ENCODE peak calls at places on chromosome 12, in four cellular contexts. R is stimulated activated CD8-positive, alpha-beta memory T cell treated with anti-CD3 and anti-CD28 coated beads, Interleukin-4, amount 100 ng/mL, for 1 hour; I is HEK293T; Q is lower lobe of right lung. H is an unnamed sample.

GRCh38 chr12:116591608-116592115 is 32.5 kb downstream of the MAP1LC3B2 start:
- DNase-seq in R (no peak), I (no peak), Q (no peak), H (no peak)

GRCh38 chr12:19018302-19018980 is 111.1 kb upstream of the PLEKHA5 start:
- DNase-seq in R (no peak), I (no peak), Q (no peak), H (no peak)

GRCh38 chr12:38556647-38557046 is 240.1 kb downstream of the ALG10B start:
- DNase-seq in R (no peak), I (no peak), Q (no peak), H (no peak)

GRCh38 chr12:90229771-90230170 is 521.1 kb upstream of the ATP2B1 start:
- DNase-seq in R (no peak), I (no peak), Q (no peak), H (no peak)

GRCh38 chr12:69698054-69698453 is 1.0 kb downstream of the BEST3 start:
- DNase-seq in R (no peak), I (no peak), Q (no peak), H (no peak)

GRCh38 chr12:93156091-93156490 is 221.6 kb upstream of the NUDT4 start:
- DNase-seq in R (no peak), I (no peak), Q (no peak), H (peak)

GRCh38 chr12:42936991-42937390 is 347.4 kb upstream of the PRICKLE1 start:
- DNase-seq in R (no peak), I (no peak), Q (no peak), H (no peak)

GRCh38 chr12:113186033-113186365 is 478 bp downstream of the RITA1 start:
- DNase-seq in R (no peak), I (no peak), Q (no peak), H (no peak)

GRCh38 chr12:31973818-31974217 is 14.6 kb downstream of the RESF1 start:
- DNase-seq in R (no peak), I (no peak), Q (no peak), H (no peak)

GRCh38 chr12:53207042-53207441 is at the start of gene ITGB7:
- DNase-seq in R (peak), I (no peak), Q (no peak), H (peak)

GRCh38 chr12:49547090-49547690 is 8.4 kb downstream of the KCNH3 start:
- DNase-seq in R (no peak), I (no peak), Q (no peak), H (no peak)

GRCh38 chr12:52216807-52217206 is 16.2 kb upstream of the KRT7 start:
- DNase-seq in R (no peak), I (no peak), Q (no peak), H (no peak)

GRCh38 chr12:69553626-69554248 is 31.5 kb upstream of the CCT2 start:
- DNase-seq in R (no peak), I (peak), Q (no peak), H (no peak)

H was measured in colonic mucosa.